ENCODE peak calls at places on chromosomes 6 and 20, in eight cellular contexts. K is T-helper 9 cell; B is activated T-cell treated with anti-CD3 and anti-CD28 coated beads, Interleukin-2, amount 50 U/mL, for 48 hours; M is cardiac fibroblast; U is GM04504; Q is AG09319; O is midbrain; S is GOT3. D is an unnamed sample.
A peak's percentile ranks its signal among the peaks of the same experiment; 100 is the strongest.

GRCh38 chr6:159127701-159128100 is 41.5 kb upstream of the FNDC1 start:
- DNase-seq in S (no peak), Q (no peak), B (no peak), O (no peak), U (no peak), M (no peak), K (no peak), D (no peak)

GRCh38 chr6:136483906-136484305 is 66.3 kb downstream of the MAP7 start:
- DNase-seq in O (no peak), B (no peak), K (no peak), S (no peak), U (no peak), M (no peak), Q (no peak), D (peak; percentile 6)

GRCh38 chr20:47744803-47745202 is 40.5 kb downstream of the SULF2 start:
- DNase-seq in K (no peak), U (no peak), Q (no peak), M (no peak), O (no peak), S (no peak), B (no peak), D (no peak)

GRCh38 chr20:3686867-3687321 is 5.1 kb upstream of the ADAM33 start:
- DNase-seq in U (peak; percentile 96), S (no peak), Q (peak; percentile 86), K (no peak), B (no peak), M (peak; percentile 94), O (peak; percentile 73), D (peak; percentile 95)

GRCh38 chr20:46240881-46241280 is 67.4 kb downstream of the CDH22 start:
- DNase-seq in M (no peak), Q (no peak), O (no peak), S (no peak), K (no peak), B (no peak), U (no peak), D (no peak)

GRCh38 chr20:61478611-61479305 is 226.7 kb downstream of the CDH4 start:
- DNase-seq in S (no peak), Q (no peak), M (no peak), B (no peak), K (no peak), O (no peak), U (no peak), D (no peak)

GRCh38 chr6:160421854-160422253 is 73.7 kb downstream of the SLC22A3 start:
- DNase-seq in B (no peak), U (no peak), O (peak; percentile 10), Q (no peak), M (peak; percentile 90), K (no peak), S (no peak), D (no peak)

GRCh38 chr20:45088247-45088646 is 12.7 kb downstream of the KCNS1 start:
- DNase-seq in M (peak; percentile 74), B (no peak), U (peak; percentile 74), Q (peak; percentile 93), S (peak; percentile 34), O (no peak), K (no peak), D (peak; percentile 24)

GRCh38 chr20:37741055-37741454 is 47.2 kb downstream of the CTNNBL1 start:
- DNase-seq in S (no peak), Q (no peak), U (no peak), O (no peak), B (no peak), M (peak; percentile 11), K (no peak), D (peak; percentile 22)

GRCh38 chr6:43779864-43780260 is 9.9 kb downstream of the VEGFA start:
- DNase-seq in Q (no peak), O (no peak), K (no peak), M (peak; percentile 29), S (no peak), U (no peak), B (no peak), D (no peak)

GRCh38 chr6:34341481-34341971 is 50.9 kb downstream of the NUDT3 start:
- DNase-seq in M (peak; percentile 64), O (no peak), Q (no peak), K (no peak), U (no peak), B (no peak), S (no peak), D (peak; percentile 50)

GRCh38 chr6:114084327-114084890 is 113.5 kb upstream of the HDAC2 start:
- DNase-seq in S (no peak), Q (peak; percentile 19), U (peak; percentile 40), O (no peak), M (no peak), B (no peak), K (no peak), D (peak; percentile 91)

GRCh38 chr6:95978230-95978629 is 37.5 kb upstream of the FUT9 start:
- DNase-seq in O (no peak), K (no peak), U (no peak), S (no peak), Q (no peak), M (no peak), B (no peak), D (no peak)

D was measured in myocyte.